ENCODE peak calls at places on chromosomes 11 and 22, in ten cellular contexts. S, H, A, M, R, Z, D, V, F and B are unnamed samples.
A peak's percentile ranks its signal among the peaks of the same experiment; 100 is the strongest.

GRCh38 chr11:17923213-17923612 is 89.6 kb downstream of the SERGEF start:
- DNase-seq in S (no peak), H (no peak), A (no peak), M (no peak), R (no peak), Z (no peak), D (peak; percentile 51), V (peak; percentile 35), F (no peak), B (no peak)

GRCh38 chr11:47179655-47179991 is 2.9 kb upstream of the ARFGAP2 start:
- DNase-seq in S (no peak), H (peak; percentile 71), A (no peak), M (no peak), R (no peak), Z (no peak), D (peak; percentile 54), V (no peak), F (peak; percentile 63), B (peak; percentile 40)

GRCh38 chr11:117685566-117685965 is 111.5 kb downstream of the DSCAML1 start:
- DNase-seq in S (no peak), H (no peak), A (no peak), M (no peak), R (no peak), Z (no peak), D (no peak), V (no peak), F (no peak), B (no peak)

GRCh38 chr11:74694536-74694935 is 36.7 kb downstream of the CHRDL2 start:
- DNase-seq in S (no peak), H (no peak), A (no peak), M (no peak), R (no peak), Z (no peak), D (no peak), V (no peak), F (no peak), B (no peak)

GRCh38 chr11:25927391-25927790 is 404.5 kb upstream of the ANO3 start:
- DNase-seq in S (no peak), H (no peak), A (no peak), M (no peak), R (no peak), Z (no peak), D (no peak), V (no peak), F (no peak), B (no peak)

GRCh38 chr11:128146926-128147605 is 440.3 kb downstream of the ETS1 start:
- DNase-seq in S (no peak), H (no peak), A (no peak), M (no peak), R (no peak), Z (no peak), D (peak; percentile 35), V (no peak), F (no peak), B (no peak)

GRCh38 chr11:57545883-57546282 is 8.5 kb downstream of the SMTNL1 start:
- DNase-seq in S (no peak), H (no peak), A (no peak), M (no peak), R (no peak), Z (no peak), D (no peak), V (no peak), F (no peak), B (no peak)

GRCh38 chr11:23113887-23114216 is 253.6 kb upstream of the CCDC179 start:
- DNase-seq in S (no peak), H (no peak), A (no peak), M (no peak), R (no peak), Z (no peak), D (no peak), V (no peak), F (no peak), B (no peak)

GRCh38 chr11:75597636-75598035 is 35.6 kb downstream of the SERPINH1 start:
- DNase-seq in S (no peak), H (peak; percentile 69), A (no peak), M (no peak), R (no peak), Z (no peak), D (no peak), V (no peak), F (peak; percentile 43), B (no peak)

GRCh38 chr22:46985507-46985882 is 223.0 kb downstream of the TBC1D22A start:
- DNase-seq in S (no peak), H (no peak), A (no peak), M (no peak), R (no peak), Z (no peak), D (no peak), V (no peak), F (no peak), B (no peak)

GRCh38 chr11:106875013-106875412 is 143.3 kb downstream of the GUCY1A2 start:
- DNase-seq in S (no peak), H (no peak), A (no peak), M (no peak), R (no peak), Z (no peak), D (peak; percentile 62), V (peak; percentile 34), F (no peak), B (no peak)

GRCh38 chr11:121672630-121673487 is 220.1 kb upstream of the SORL1-AS1 start:
- DNase-seq in S (no peak), H (no peak), A (peak; percentile 85), M (no peak), R (no peak), Z (no peak), D (peak; percentile 36), V (no peak), F (no peak), B (no peak)

GRCh38 chr11:103985041-103985440 is 51.4 kb upstream of the DDI1 start:
- DNase-seq in S (no peak), H (no peak), A (no peak), M (no peak), R (no peak), Z (no peak), D (no peak), V (no peak), F (no peak), B (no peak)

GRCh38 chr11:1762537-1763302 is 1.0 kb downstream of the CTSD start:
- DNase-seq in S (peak; percentile 84), H (peak; percentile 40), A (no peak), M (no peak), R (no peak), Z (peak; percentile 73), D (no peak), V (no peak), F (peak; percentile 65), B (peak; percentile 93)

GRCh38 chr22:42434283-42434682 is 2.1 kb upstream of the NFAM1 start:
- DNase-seq in S (no peak), H (no peak), A (peak; percentile 77), M (no peak), R (no peak), Z (no peak), D (no peak), V (no peak), F (no peak), B (no peak)

GRCh38 chr11:47768090-47768620 is 1.0 kb upstream of the FNBP4 start:
- DNase-seq in S (peak; percentile 79), H (peak; percentile 80), A (peak; percentile 86), M (peak; percentile 45), R (no peak), Z (peak; percentile 82), D (peak; percentile 62), V (peak; percentile 63), F (no peak), B (peak; percentile 49)

GRCh38 chr11:29879560-29879959 is 137.3 kb downstream of the KCNA4 start:
- DNase-seq in S (no peak), H (no peak), A (no peak), M (no peak), R (no peak), Z (no peak), D (no peak), V (no peak), F (no peak), B (no peak)

GRCh38 chr11:84313830-84314359 is 1027.7 kb upstream of the CCDC90B start:
- DNase-seq in S (no peak), H (no peak), A (no peak), M (no peak), R (no peak), Z (no peak), D (peak; percentile 13), V (no peak), F (no peak), B (no peak)

GRCh38 chr11:2462986-2463765 is 18.4 kb downstream of the KCNQ1 start:
- DNase-seq in S (peak; percentile 86), H (no peak), A (peak; percentile 59), M (no peak), R (peak; percentile 95), Z (peak; percentile 87), D (no peak), V (no peak), F (no peak), B (peak; percentile 96)

DNA sequence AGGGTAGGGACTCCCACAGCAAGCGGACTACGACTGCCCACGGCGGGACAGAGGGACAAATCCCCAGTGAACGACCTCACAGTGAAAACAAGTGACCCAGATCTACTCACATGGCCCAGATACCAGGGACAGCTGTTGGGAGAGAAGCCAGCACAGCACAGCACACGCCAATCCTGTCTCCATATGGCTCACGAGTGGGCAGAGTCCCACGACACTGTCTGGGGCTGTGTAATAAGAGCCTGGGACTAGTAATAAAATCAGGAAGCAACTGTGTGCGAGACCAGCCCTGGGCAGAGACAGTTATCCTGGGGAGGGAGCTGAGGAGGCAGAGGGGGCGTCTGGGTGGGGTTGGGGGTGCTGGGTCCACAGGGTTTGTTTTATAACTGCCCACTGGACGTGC is 385.0 kb downstream of the CTTN start:
- DNase-seq in S (no peak), H (no peak), A (no peak), M (no peak), R (no peak), Z (no peak), D (peak; percentile 19), V (no peak), F (no peak), B (no peak)
- H3K9me3 ChIP-seq in S (no peaks in the 10 kb centered on the region), H (no peaks in the 10 kb centered on the region), A (no peaks in the 10 kb centered on the region), M (no peaks in the 10 kb centered on the region), R (no peaks in the 10 kb centered on the region), Z (no peaks in the 10 kb centered on the region), D (no peaks in the 10 kb centered on the region), V (peaks cover 7% of the 10 kb centered on the region), F (no peaks in the 10 kb centered on the region), B (no peaks in the 10 kb centered on the region)

GRCh38 chr22:47997612-47998011 is 1235.2 kb downstream of the TBC1D22A start:
- DNase-seq in S (no peak), H (no peak), A (no peak), M (no peak), R (no peak), Z (no peak), D (no peak), V (no peak), F (no peak), B (no peak)
- H3K9me3 ChIP-seq in S (peaks cover under 1% of the 10 kb centered on the region), H (no peaks in the 10 kb centered on the region), A (no peaks in the 10 kb centered on the region), M (no peaks in the 10 kb centered on the region), R (no peaks in the 10 kb centered on the region), Z (no peaks in the 10 kb centered on the region), D (no peaks in the 10 kb centered on the region), V (peaks cover 12% of the 10 kb centered on the region), F (no peaks in the 10 kb centered on the region), B (no peaks in the 10 kb centered on the region)

GRCh38 chr11:38461751-38462150 is 1863.7 kb upstream of the RAG2 start:
- DNase-seq in S (no peak), H (no peak), A (no peak), M (no peak), R (no peak), Z (no peak), D (no peak), V (no peak), F (no peak), B (no peak)
- H3K9me3 ChIP-seq in S (no peaks in the 10 kb centered on the region), H (no peaks in the 10 kb centered on the region), A (no peaks in the 10 kb centered on the region), M (no peaks in the 10 kb centered on the region), R (no peaks in the 10 kb centered on the region), Z (no peaks in the 10 kb centered on the region), D (no peaks in the 10 kb centered on the region), V (no peaks in the 10 kb centered on the region), F (no peaks in the 10 kb centered on the region), B (no peaks in the 10 kb centered on the region)

GRCh38 chr11:70826541-70826943 is 425.8 kb downstream of the SHANK2 start:
- DNase-seq in S (no peak), H (no peak), A (peak; percentile 81), M (no peak), R (no peak), Z (no peak), D (peak; percentile 32), V (no peak), F (no peak), B (no peak)
- H3K9me3 ChIP-seq in S (peaks cover 3% of the 10 kb centered on the region), H (no peaks in the 10 kb centered on the region), A (no peaks in the 10 kb centered on the region), M (no peaks in the 10 kb centered on the region), R (no peaks in the 10 kb centered on the region), Z (no peaks in the 10 kb centered on the region), D (no peaks in the 10 kb centered on the region), V (no peaks in the 10 kb centered on the region), F (no peaks in the 10 kb centered on the region), B (no peaks in the 10 kb centered on the region)